ENCODE peak calls at places on chromosomes 5 and 9, in ten cellular contexts. N is T47D; B is neural crest cell; L is endothelial cell; C is effector CD8-positive, alpha-beta T cell; Y is uterus; Z is cardiac fibroblast; R is NB4; Q is tibial nerve; K is dermis blood vessel endothelial cell. U is an unnamed sample.

GRCh38 chr9:3676766-3677165 is 151.0 kb upstream of the RFX3 start:
- DNase-seq in N (peak), B (no peak), L (no peak), C (no peak), Y (no peak), Z (no peak), R (no peak), Q (no peak), K (no peak), U (no peak)

GRCh38 chr5:178403956-178404600 is 171.5 kb upstream of the PHYKPL start:
- DNase-seq in N (no peak), B (no peak), L (no peak), C (no peak), Y (no peak), Z (no peak), R (no peak), Q (no peak), K (no peak), U (no peak)

GRCh38 chr9:3777137-3777536 is 251.3 kb upstream of the RFX3 start:
- DNase-seq in N (no peak), B (no peak), L (no peak), C (no peak), Y (no peak), Z (no peak), R (peak), Q (no peak), K (no peak), U (no peak)

GRCh38 chr5:41068169-41068568 is 3.0 kb downstream of the MROH2B start:
- DNase-seq in N (no peak), B (no peak), L (no peak), C (no peak), Y (no peak), Z (no peak), R (no peak), Q (no peak), K (no peak), U (peak)

GRCh38 chr5:105680858-105681257 is 1989.9 kb downstream of the EFNA5 start:
- DNase-seq in N (no peak), B (no peak), L (no peak), C (no peak), Y (no peak), Z (no peak), R (no peak), Q (no peak), K (no peak), U (no peak)

GRCh38 chr5:181243521-181244307 is at the start of gene RACK1:
- DNase-seq in N (peak), B (peak), L (peak), C (no peak), Y (peak), Z (peak), R (peak), Q (peak), K (peak), U (peak)

GRCh38 chr5:141567513-141568117 is 51.2 kb downstream of the DIAPH1 start:
- DNase-seq in N (no peak), B (no peak), L (no peak), C (no peak), Y (no peak), Z (peak), R (peak), Q (no peak), K (peak), U (peak)

GRCh38 chr9:6829027-6829426 is 71.3 kb downstream of the KDM4C start:
- DNase-seq in N (peak), B (no peak), L (no peak), C (no peak), Y (no peak), Z (peak), R (no peak), Q (no peak), K (no peak), U (no peak)

GRCh38 chr5:76999451-76999850 is 30.8 kb upstream of the AGGF1 start:
- DNase-seq in N (no peak), B (no peak), L (no peak), C (no peak), Y (no peak), Z (peak), R (peak), Q (no peak), K (no peak), U (peak)

GRCh38 chr5:167797933-167798332 is 493.5 kb upstream of the WWC1 start:
- DNase-seq in N (no peak), B (no peak), L (no peak), C (no peak), Y (no peak), Z (no peak), R (no peak), Q (no peak), K (no peak), U (no peak)

GRCh38 chr5:178602752-178603151 is 12.6 kb upstream of the COL23A1 start:
- DNase-seq in N (no peak), B (no peak), L (no peak), C (no peak), Y (no peak), Z (peak), R (no peak), Q (no peak), K (no peak), U (peak)

GRCh38 chr5:79809743-79810142 is 120.1 kb downstream of the CMYA5 start:
- DNase-seq in N (no peak), B (no peak), L (no peak), C (no peak), Y (no peak), Z (no peak), R (no peak), Q (no peak), K (no peak), U (no peak)

GRCh38 chr5:64301566-64301965 is 135.9 kb downstream of the RNF180 start:
- DNase-seq in N (no peak), B (no peak), L (no peak), C (no peak), Y (no peak), Z (peak), R (no peak), Q (no peak), K (no peak), U (no peak)

GRCh38 chr5:93018461-93018860 is 562.6 kb downstream of the NR2F1-AS1 start:
- DNase-seq in N (no peak), B (no peak), L (no peak), C (no peak), Y (no peak), Z (peak), R (no peak), Q (no peak), K (no peak), U (peak)